ENCODE peak calls at places on chromosome 13, in ten cellular contexts. A is GM12878; Z is astrocyte of the hippocampus; R is osteocyte; T is activated naive CD4-positive, alpha-beta T cell treated with Interleukin-2 at 50 U/mL for 16 hours; F is endothelial cell of umbilical vein; C is stimulated activated CD4-positive, alpha-beta T cell treated with anti-CD3 and anti-CD28 coated beads, Interleukin-12 subunit alpha, Interleukin-12 subunit beta, amount 100 ng/mL, for 24 hours; B is pancreas; H is chondrocyte; U is amniotic epithelial cell. K is an unnamed sample.
A peak's percentile ranks its signal among the peaks of the same experiment; 100 is the strongest.

GRCh38 chr13:113456116-113456702 is 2.9 kb upstream of the ADPRHL1 start:
- DNase-seq in B (peak; percentile 43), U (no peak), C (no peak), H (no peak), A (no peak), F (no peak), T (no peak), Z (no peak), R (peak; percentile 66), K (no peak)

GRCh38 chr13:20359335-20359734 is 127.2 kb upstream of the GJB6 start:
- DNase-seq in R (no peak), Z (peak; percentile 90), B (no peak), U (peak; percentile 100), F (no peak), A (no peak), H (no peak), T (no peak), C (no peak), K (peak; percentile 98)

GRCh38 chr13:50527612-50528509 is 315.6 kb downstream of the DLEU7 start:
- DNase-seq in T (no peak), F (no peak), H (no peak), C (no peak), A (no peak), B (no peak), Z (no peak), R (no peak), U (no peak), K (no peak)

GRCh38 chr13:50376895-50377575 is 361.8 kb downstream of the KCNRG start:
- DNase-seq in H (no peak), R (no peak), C (no peak), U (no peak), Z (no peak), T (no peak), F (no peak), B (no peak), A (no peak), K (no peak)

GRCh38 chr13:97367427-97367826 is 66.5 kb upstream of the RAP2A start:
- DNase-seq in H (no peak), T (no peak), R (no peak), C (no peak), A (no peak), U (peak; percentile 91), Z (peak; percentile 92), F (no peak), B (no peak), K (peak; percentile 76)

GRCh38 chr13:42047561-42048322 is 706 bp upstream of the DGKH start:
- DNase-seq in R (no peak), H (no peak), A (peak; percentile 8), Z (peak; percentile 75), C (peak; percentile 36), F (peak; percentile 63), B (peak; percentile 74), T (peak; percentile 35), U (peak; percentile 71), K (peak; percentile 75)

GRCh38 chr13:98293103-98293502 is 116.0 kb upstream of the RNF113B start:
- DNase-seq in F (no peak), C (no peak), H (no peak), T (no peak), R (no peak), U (no peak), B (no peak), A (no peak), Z (peak; percentile 36), K (no peak)

GRCh38 chr13:50521750-50522149 is 321.7 kb downstream of the DLEU7 start:
- DNase-seq in H (no peak), C (no peak), A (no peak), F (no peak), Z (no peak), R (no peak), B (no peak), U (peak; percentile 89), T (no peak), K (peak; percentile 78)

GRCh38 chr13:105343134-105343806 is 1192.2 kb downstream of the EFNB2 start:
- DNase-seq in U (no peak), Z (peak; percentile 82), T (no peak), B (no peak), C (no peak), F (peak; percentile 13), H (no peak), R (no peak), A (no peak), K (peak; percentile 59)

GRCh38 chr13:62309904-62310303 is 894.3 kb upstream of the PCDH20 start:
- DNase-seq in C (no peak), U (no peak), R (no peak), T (no peak), F (no peak), H (no peak), B (no peak), A (no peak), Z (no peak), K (no peak)

GRCh38 chr13:31538067-31539042 is 201.0 kb upstream of the RXFP2 start:
- DNase-seq in H (no peak), B (no peak), Z (peak; percentile 33), U (peak; percentile 36), A (no peak), T (no peak), C (no peak), F (peak; percentile 49), R (no peak), K (peak; percentile 36)